ENCODE peak calls at places on chromosomes 4 and X, in seven cellular contexts. Q is mammary epithelial cell; G is cortex of kidney; W is activated CD4-positive, alpha-beta T cell treated with anti-CD3 and anti-CD28 coated beads, Interleukin-2, amount 10 ng/mL, durations not matched to agents 24 days and 14 days; R is fibroblast of lung; H is left lung; C is body of pancreas. Y is an unnamed sample.

GRCh38 chrX:120741452-120741851 is 111.6 kb upstream of the C1GALT1C1 start:
- DNase-seq in H (no peak), W (no peak), Q (peak; percentile 9), C (no peak), G (no peak), R (no peak), Y (no peak)

GRCh38 chr4:85175190-85175589 is 208.7 kb upstream of the WDFY3 start:
- DNase-seq in R (no peak), C (no peak), W (no peak), G (no peak), H (no peak), Q (no peak), Y (no peak)

GRCh38 chrX:155179343-155179997 is 36.8 kb upstream of the VBP1 start:
- DNase-seq in C (no peak), Q (peak; percentile 4), W (no peak), R (no peak), G (no peak), H (no peak), Y (no peak)

GRCh38 chr4:165926307-165926706 is 53.3 kb downstream of the TLL1 start:
- DNase-seq in W (no peak), H (no peak), Q (no peak), C (no peak), G (no peak), R (no peak), Y (no peak)

GRCh38 chr4:111198426-111198825 is 575.5 kb upstream of the PITX2 start:
- DNase-seq in G (no peak), W (no peak), H (no peak), Q (no peak), C (no peak), R (peak; percentile 19), Y (no peak)

GRCh38 chr4:118289794-118290193 is 63.0 kb downstream of the PRSS12 start:
- DNase-seq in R (peak; percentile 80), G (no peak), C (no peak), W (no peak), Q (no peak), H (no peak), Y (no peak)

GRCh38 chrX:40735318-40736169 is at the start of gene MED14:
- DNase-seq in Q (peak; percentile 93), W (peak; percentile 95), G (peak; percentile 6), R (peak; percentile 85), C (peak; percentile 85), H (peak; percentile 91), Y (peak; percentile 94)

GRCh38 chr4:153988446-153988845 is 199.6 kb upstream of the SFRP2 start:
- DNase-seq in C (no peak), H (no peak), R (peak; percentile 61), W (no peak), Q (no peak), G (no peak), Y (no peak)

GRCh38 chr4:141636077-141636770 is at the start of gene IL15:
- DNase-seq in C (peak; percentile 71), R (peak; percentile 61), W (peak; percentile 92), G (peak; percentile 29), H (peak; percentile 79), Q (peak; percentile 76), Y (peak; percentile 94)

GRCh38 chr4:80767944-80768343 is 262.6 kb upstream of the BMP3 start:
- DNase-seq in Q (peak; percentile 24), C (no peak), R (peak; percentile 4), H (no peak), W (no peak), G (no peak), Y (no peak)

GRCh38 chr4:140163029-140163810 is 9.2 kb upstream of the MAML3 start:
- DNase-seq in W (peak; percentile 41), Q (peak; percentile 29), G (no peak), R (peak; percentile 75), H (no peak), C (no peak), Y (no peak)

GRCh38 chrX:46837543-46838481 is 969 bp downstream of the RP2 start:
- DNase-seq in W (peak; percentile 67), Q (peak; percentile 59), C (no peak), R (peak; percentile 42), H (no peak), G (no peak), Y (no peak)

Y was measured in colonic mucosa.